ENCODE peak calls at places on chromosomes 12 and 14, in nine cellular contexts. One of them, this sample, is unnamed.

GRCh38 chr12:25372002-25372401 is 121.3 kb upstream of the KRAS start:
- DNase-seq in AG08395: no peak
- DNase-seq in HEK293T: no peak
- DNase-seq in head of caudate nucleus: no peak
- DNase-seq in NCI-H1092 treated with DMSO at 0.1 percent for 48 hours: no peak
- DNase-seq in dermis microvascular lymphatic vessel endothelial cell: no peak
- DNase-seq in GOT3: no peak
- DNase-seq in activated CD8-positive, alpha-beta memory T cell treated with anti-CD3 and anti-CD28 coated beads, Interleukin-2, amount 50 U/mL, for 48 hours: no peak
- DNase-seq in NAMALWA: no peak
- DNase-seq in this sample: no peak

GRCh38 chr12:54125950-54126695 is 62.7 kb downstream of the SMUG1 start:
- DNase-seq in AG08395: peak; percentile 66
- DNase-seq in HEK293T: peak; percentile 50
- DNase-seq in head of caudate nucleus: peak; percentile 23
- DNase-seq in NCI-H1092 treated with DMSO at 0.1 percent for 48 hours: peak; percentile 48
- DNase-seq in dermis microvascular lymphatic vessel endothelial cell: no peak
- DNase-seq in GOT3: no peak
- DNase-seq in activated CD8-positive, alpha-beta memory T cell treated with anti-CD3 and anti-CD28 coated beads, Interleukin-2, amount 50 U/mL, for 48 hours: peak; percentile 58
- DNase-seq in NAMALWA: no peak
- DNase-seq in this sample: peak; percentile 41

GRCh38 chr12:106883421-106883820 is 72.3 kb upstream of the TMEM263 start:
- DNase-seq in AG08395: peak; percentile 18
- DNase-seq in HEK293T: no peak
- DNase-seq in head of caudate nucleus: no peak
- DNase-seq in NCI-H1092 treated with DMSO at 0.1 percent for 48 hours: no peak
- DNase-seq in dermis microvascular lymphatic vessel endothelial cell: peak; percentile 3
- DNase-seq in GOT3: no peak
- DNase-seq in activated CD8-positive, alpha-beta memory T cell treated with anti-CD3 and anti-CD28 coated beads, Interleukin-2, amount 50 U/mL, for 48 hours: no peak
- DNase-seq in NAMALWA: no peak
- DNase-seq in this sample: peak; percentile 18

GRCh38 chr12:110923192-110923591 is 2.8 kb upstream of the MYL2 start:
- DNase-seq in AG08395: no peak
- DNase-seq in HEK293T: no peak
- DNase-seq in head of caudate nucleus: no peak
- DNase-seq in NCI-H1092 treated with DMSO at 0.1 percent for 48 hours: no peak
- DNase-seq in dermis microvascular lymphatic vessel endothelial cell: no peak
- DNase-seq in GOT3: no peak
- DNase-seq in activated CD8-positive, alpha-beta memory T cell treated with anti-CD3 and anti-CD28 coated beads, Interleukin-2, amount 50 U/mL, for 48 hours: no peak
- DNase-seq in NAMALWA: no peak
- DNase-seq in this sample: no peak

GRCh38 chr14:99980299-99980698 is 84.9 kb upstream of the EVL start:
- DNase-seq in AG08395: no peak
- DNase-seq in HEK293T: no peak
- DNase-seq in head of caudate nucleus: no peak
- DNase-seq in NCI-H1092 treated with DMSO at 0.1 percent for 48 hours: no peak
- DNase-seq in dermis microvascular lymphatic vessel endothelial cell: no peak
- DNase-seq in GOT3: no peak
- DNase-seq in activated CD8-positive, alpha-beta memory T cell treated with anti-CD3 and anti-CD28 coated beads, Interleukin-2, amount 50 U/mL, for 48 hours: no peak
- DNase-seq in NAMALWA: no peak
- DNase-seq in this sample: no peak

GRCh38 chr12:30323008-30323407 is 372.7 kb downstream of the IPO8 start:
- DNase-seq in AG08395: no peak
- DNase-seq in HEK293T: no peak
- DNase-seq in head of caudate nucleus: no peak
- DNase-seq in NCI-H1092 treated with DMSO at 0.1 percent for 48 hours: no peak
- DNase-seq in dermis microvascular lymphatic vessel endothelial cell: peak; percentile 2
- DNase-seq in GOT3: no peak
- DNase-seq in activated CD8-positive, alpha-beta memory T cell treated with anti-CD3 and anti-CD28 coated beads, Interleukin-2, amount 50 U/mL, for 48 hours: no peak
- DNase-seq in NAMALWA: no peak
- DNase-seq in this sample: no peak

GRCh38 chr14:104317975-104318557 is 179.7 kb downstream of the KIF26A start:
- DNase-seq in AG08395: no peak
- DNase-seq in HEK293T: no peak
- DNase-seq in head of caudate nucleus: no peak
- DNase-seq in NCI-H1092 treated with DMSO at 0.1 percent for 48 hours: no peak
- DNase-seq in dermis microvascular lymphatic vessel endothelial cell: no peak
- DNase-seq in GOT3: no peak
- DNase-seq in activated CD8-positive, alpha-beta memory T cell treated with anti-CD3 and anti-CD28 coated beads, Interleukin-2, amount 50 U/mL, for 48 hours: no peak
- DNase-seq in NAMALWA: no peak
- DNase-seq in this sample: no peak

GRCh38 chr12:104276192-104277131 is 27.1 kb upstream of the EID3 start:
- DNase-seq in AG08395: no peak
- DNase-seq in HEK293T: no peak
- DNase-seq in head of caudate nucleus: no peak
- DNase-seq in NCI-H1092 treated with DMSO at 0.1 percent for 48 hours: peak; percentile 78
- DNase-seq in dermis microvascular lymphatic vessel endothelial cell: no peak
- DNase-seq in GOT3: no peak
- DNase-seq in activated CD8-positive, alpha-beta memory T cell treated with anti-CD3 and anti-CD28 coated beads, Interleukin-2, amount 50 U/mL, for 48 hours: no peak
- DNase-seq in NAMALWA: peak; percentile 47
- DNase-seq in this sample: no peak

GRCh38 chr14:89658977-89659670 is 242.1 kb upstream of the FOXN3 start:
- DNase-seq in AG08395: no peak
- DNase-seq in HEK293T: no peak
- DNase-seq in head of caudate nucleus: no peak
- DNase-seq in NCI-H1092 treated with DMSO at 0.1 percent for 48 hours: no peak
- DNase-seq in dermis microvascular lymphatic vessel endothelial cell: no peak
- DNase-seq in GOT3: no peak
- DNase-seq in activated CD8-positive, alpha-beta memory T cell treated with anti-CD3 and anti-CD28 coated beads, Interleukin-2, amount 50 U/mL, for 48 hours: no peak
- DNase-seq in NAMALWA: no peak
- DNase-seq in this sample: no peak